ENCODE peak calls at places on chromosomes 11 and 22, in ten cellular contexts. One of them, this sample, is unnamed.

GRCh38 chr11:12433571-12434061 is 56.2 kb downstream of the PARVA start:
- DNase-seq in AG10803: peak
- DNase-seq in fibroblast of lung: peak
- DNase-seq in IMR-90: peak
- DNase-seq in HL-60: no peak
- DNase-seq in GM12865: no peak
- DNase-seq in esophagus muscularis mucosa: peak
- DNase-seq in ovary: no peak
- DNase-seq in K562: no peak
- DNase-seq in spleen: no peak
- DNase-seq in this sample: no peak

GRCh38 chr11:69459848-69460539 is 21.5 kb upstream of the LINC01488 start:
- DNase-seq in AG10803: no peak
- DNase-seq in fibroblast of lung: no peak
- DNase-seq in IMR-90: no peak
- DNase-seq in HL-60: no peak
- DNase-seq in GM12865: no peak
- DNase-seq in esophagus muscularis mucosa: no peak
- DNase-seq in ovary: no peak
- DNase-seq in K562: no peak
- DNase-seq in spleen: no peak
- DNase-seq in this sample: no peak

GRCh38 chr11:2987881-2988280 is 4.2 kb downstream of the NAP1L4 start:
- DNase-seq in AG10803: no peak
- DNase-seq in fibroblast of lung: no peak
- DNase-seq in IMR-90: no peak
- DNase-seq in HL-60: no peak
- DNase-seq in GM12865: peak
- DNase-seq in esophagus muscularis mucosa: no peak
- DNase-seq in ovary: no peak
- DNase-seq in K562: no peak
- DNase-seq in spleen: no peak
- DNase-seq in this sample: no peak

GRCh38 chr22:39808087-39808486 is 85.5 kb downstream of the ENTHD1 start:
- DNase-seq in AG10803: no peak
- DNase-seq in fibroblast of lung: peak
- DNase-seq in IMR-90: peak
- DNase-seq in HL-60: peak
- DNase-seq in GM12865: peak
- DNase-seq in esophagus muscularis mucosa: no peak
- DNase-seq in ovary: no peak
- DNase-seq in K562: no peak
- DNase-seq in spleen: no peak
- DNase-seq in this sample: no peak

GRCh38 chr11:69644962-69645675 is 4.2 kb downstream of the CCND1 start:
- DNase-seq in AG10803: no peak
- DNase-seq in fibroblast of lung: no peak
- DNase-seq in IMR-90: no peak
- DNase-seq in HL-60: no peak
- DNase-seq in GM12865: no peak
- DNase-seq in esophagus muscularis mucosa: no peak
- DNase-seq in ovary: no peak
- DNase-seq in K562: no peak
- DNase-seq in spleen: peak
- DNase-seq in this sample: no peak

GRCh38 chr11:47592970-47593369 is 1.2 kb downstream of the C1QTNF4 start:
- DNase-seq in AG10803: no peak
- DNase-seq in fibroblast of lung: no peak
- DNase-seq in IMR-90: no peak
- DNase-seq in HL-60: no peak
- DNase-seq in GM12865: no peak
- DNase-seq in esophagus muscularis mucosa: no peak
- DNase-seq in ovary: no peak
- DNase-seq in K562: no peak
- DNase-seq in spleen: peak
- DNase-seq in this sample: no peak

GRCh38 chr11:76667856-76668255 is 2.7 kb downstream of the LRRC32 start:
- DNase-seq in AG10803: no peak
- DNase-seq in fibroblast of lung: no peak
- DNase-seq in IMR-90: no peak
- DNase-seq in HL-60: no peak
- DNase-seq in GM12865: no peak
- DNase-seq in esophagus muscularis mucosa: no peak
- DNase-seq in ovary: no peak
- DNase-seq in K562: no peak
- DNase-seq in spleen: peak
- DNase-seq in this sample: no peak

GRCh38 chr11:95991545-95991944 is 67.6 kb upstream of the MTMR2 start:
- DNase-seq in AG10803: peak
- DNase-seq in fibroblast of lung: peak
- DNase-seq in IMR-90: peak
- DNase-seq in HL-60: no peak
- DNase-seq in GM12865: no peak
- DNase-seq in esophagus muscularis mucosa: no peak
- DNase-seq in ovary: no peak
- DNase-seq in K562: no peak
- DNase-seq in spleen: no peak
- DNase-seq in this sample: no peak

GRCh38 chr11:34203377-34203801 is 98.0 kb downstream of the NAT10 start:
- DNase-seq in AG10803: no peak
- DNase-seq in fibroblast of lung: no peak
- DNase-seq in IMR-90: no peak
- DNase-seq in HL-60: no peak
- DNase-seq in GM12865: peak
- DNase-seq in esophagus muscularis mucosa: no peak
- DNase-seq in ovary: no peak
- DNase-seq in K562: no peak
- DNase-seq in spleen: no peak
- DNase-seq in this sample: no peak
- TF ChIP-seq CTCF in AG10803: no peak
- TF ChIP-seq CTCF in fibroblast of lung: no peak
- TF ChIP-seq CTCF in IMR-90: no peak
- TF ChIP-seq CTCF in HL-60: no peak
- TF ChIP-seq CTCF in GM12865: no peak
- TF ChIP-seq CTCF in esophagus muscularis mucosa: no peak
- TF ChIP-seq CTCF in ovary: no peak
- TF ChIP-seq CTCF in K562: no peak
- TF ChIP-seq CTCF in spleen: no peak
- TF ChIP-seq CTCF in this sample: no peak

GRCh38 chr11:118531597-118532084 is 649 bp downstream of the TMEM25 start:
- DNase-seq in AG10803: no peak
- DNase-seq in fibroblast of lung: no peak
- DNase-seq in IMR-90: no peak
- DNase-seq in HL-60: no peak
- DNase-seq in GM12865: no peak
- DNase-seq in esophagus muscularis mucosa: no peak
- DNase-seq in ovary: no peak
- DNase-seq in K562: no peak
- DNase-seq in spleen: no peak
- DNase-seq in this sample: no peak

GRCh38 chr11:118530180-118530682 is 761 bp upstream of the TMEM25 start:
- DNase-seq in AG10803: no peak
- DNase-seq in fibroblast of lung: peak
- DNase-seq in IMR-90: peak
- DNase-seq in HL-60: no peak
- DNase-seq in GM12865: no peak
- DNase-seq in esophagus muscularis mucosa: no peak
- DNase-seq in ovary: no peak
- DNase-seq in K562: peak
- DNase-seq in spleen: no peak
- DNase-seq in this sample: no peak

GRCh38 chr11:118530683-118531596 is at the start of gene TMEM25:
- DNase-seq in AG10803: no peak
- DNase-seq in fibroblast of lung: peak
- DNase-seq in IMR-90: peak
- DNase-seq in HL-60: no peak
- DNase-seq in GM12865: peak
- DNase-seq in esophagus muscularis mucosa: no peak
- DNase-seq in ovary: peak
- DNase-seq in K562: peak
- DNase-seq in spleen: peak
- DNase-seq in this sample: no peak

GRCh38 chr11:118528511-118528910 is 1.2 kb downstream of the TTC36 start:
- DNase-seq in AG10803: no peak
- DNase-seq in fibroblast of lung: no peak
- DNase-seq in IMR-90: no peak
- DNase-seq in HL-60: no peak
- DNase-seq in GM12865: no peak
- DNase-seq in esophagus muscularis mucosa: no peak
- DNase-seq in ovary: no peak
- DNase-seq in K562: no peak
- DNase-seq in spleen: no peak
- DNase-seq in this sample: no peak

DNA sequence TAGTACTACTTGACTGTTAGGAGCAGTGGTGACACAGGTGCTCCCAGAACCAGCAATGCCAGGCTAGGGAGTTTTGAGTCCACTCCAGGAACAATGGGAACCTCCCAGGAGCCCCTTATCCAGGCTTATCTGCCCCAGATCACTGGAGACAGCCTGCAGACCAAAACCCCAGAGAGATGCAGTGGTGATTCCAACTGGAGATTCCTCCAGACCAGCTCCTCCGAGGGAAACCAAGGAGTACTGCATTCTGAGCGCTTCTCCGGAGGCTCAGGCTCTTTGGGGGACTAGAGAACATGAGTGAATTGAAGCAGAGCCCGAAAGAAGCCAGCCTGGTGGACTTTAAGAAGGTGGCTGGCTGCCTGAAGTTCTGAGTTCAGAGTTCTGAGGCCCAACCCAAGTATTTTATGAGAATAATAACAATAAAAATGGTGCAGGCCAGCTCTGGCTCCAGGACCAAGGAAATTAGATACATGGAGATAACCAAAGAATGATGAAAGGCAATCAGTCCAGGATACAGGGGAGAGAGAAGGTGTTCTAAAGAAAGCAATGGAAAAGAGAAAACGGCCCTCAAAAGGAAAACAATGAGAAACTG is 1.3 kb upstream of the TMEM25 start:
- DNase-seq in AG10803: no peak
- DNase-seq in fibroblast of lung: no peak
- DNase-seq in IMR-90: no peak
- DNase-seq in HL-60: no peak
- DNase-seq in GM12865: no peak
- DNase-seq in esophagus muscularis mucosa: no peak
- DNase-seq in ovary: no peak
- DNase-seq in K562: no peak
- DNase-seq in spleen: no peak
- DNase-seq in this sample: no peak
- H3K4me3 ChIP-seq in AG10803: peak
- H3K4me3 ChIP-seq in fibroblast of lung: peak
- H3K4me3 ChIP-seq in IMR-90: no peak
- H3K4me3 ChIP-seq in HL-60: no peak
- H3K4me3 ChIP-seq in GM12865: no peak
- H3K4me3 ChIP-seq in esophagus muscularis mucosa: peak
- H3K4me3 ChIP-seq in ovary: peak
- H3K4me3 ChIP-seq in K562: peak
- H3K4me3 ChIP-seq in spleen: peak
- H3K4me3 ChIP-seq in this sample: no peak

DNA sequence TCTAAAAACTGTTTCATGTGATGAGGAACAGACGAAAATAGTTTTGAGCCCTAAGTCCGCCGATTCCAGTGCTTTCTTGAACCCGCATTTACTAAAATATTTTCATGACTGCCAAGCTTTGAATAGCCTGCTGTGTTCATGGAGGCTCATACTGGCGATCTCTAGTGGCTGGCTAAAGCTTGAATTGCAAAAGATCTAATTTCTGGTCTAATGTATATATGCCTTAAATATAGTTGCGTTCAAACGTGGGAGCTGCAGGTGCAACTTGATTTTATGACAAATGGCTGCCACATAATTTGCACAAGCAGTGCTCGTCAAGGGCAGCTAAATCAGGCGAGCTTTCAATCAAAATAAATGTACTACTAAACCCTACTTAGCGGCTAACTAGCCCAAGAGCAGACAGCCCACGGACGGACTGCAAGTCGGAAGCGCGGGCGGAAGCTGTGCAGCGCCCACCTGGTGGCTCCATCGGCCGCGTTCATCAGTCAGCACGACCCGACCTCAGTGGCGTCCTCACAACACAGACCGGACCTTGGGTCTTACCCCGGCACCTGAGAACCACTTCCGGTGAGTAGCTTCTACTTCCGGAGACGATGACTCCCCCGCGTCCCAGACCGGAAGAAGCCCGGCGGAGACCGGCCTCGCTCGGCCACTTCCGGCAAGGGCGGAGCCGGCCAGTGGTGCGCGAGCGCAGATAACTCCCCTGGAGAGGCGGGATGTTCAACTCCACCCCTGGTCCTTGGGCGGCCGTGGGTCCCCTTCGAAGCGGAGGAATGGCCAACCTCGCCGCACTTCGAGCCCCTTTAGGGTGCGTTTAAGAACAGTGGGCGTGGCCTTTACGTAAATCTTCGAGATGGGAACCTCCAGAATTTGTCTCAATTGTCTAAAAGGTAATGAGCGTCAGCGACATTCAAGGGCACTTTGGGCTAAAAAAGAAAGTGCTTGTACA is 6.1 kb downstream of the RPL27A start:
- DNase-seq in AG10803: peak
- DNase-seq in fibroblast of lung: peak
- DNase-seq in IMR-90: peak
- DNase-seq in HL-60: peak
- DNase-seq in GM12865: peak
- DNase-seq in esophagus muscularis mucosa: peak
- DNase-seq in ovary: peak
- DNase-seq in K562: peak
- DNase-seq in spleen: peak
- DNase-seq in this sample: peak
- TF ChIP-seq CTCF in AG10803: no peak
- TF ChIP-seq CTCF in fibroblast of lung: peak
- TF ChIP-seq CTCF in IMR-90: peak
- TF ChIP-seq CTCF in HL-60: no peak
- TF ChIP-seq CTCF in GM12865: peak
- TF ChIP-seq CTCF in esophagus muscularis mucosa: peak
- TF ChIP-seq CTCF in ovary: no peak
- TF ChIP-seq CTCF in K562: peak
- TF ChIP-seq CTCF in spleen: peak
- TF ChIP-seq CTCF in this sample: no peak

DNA sequence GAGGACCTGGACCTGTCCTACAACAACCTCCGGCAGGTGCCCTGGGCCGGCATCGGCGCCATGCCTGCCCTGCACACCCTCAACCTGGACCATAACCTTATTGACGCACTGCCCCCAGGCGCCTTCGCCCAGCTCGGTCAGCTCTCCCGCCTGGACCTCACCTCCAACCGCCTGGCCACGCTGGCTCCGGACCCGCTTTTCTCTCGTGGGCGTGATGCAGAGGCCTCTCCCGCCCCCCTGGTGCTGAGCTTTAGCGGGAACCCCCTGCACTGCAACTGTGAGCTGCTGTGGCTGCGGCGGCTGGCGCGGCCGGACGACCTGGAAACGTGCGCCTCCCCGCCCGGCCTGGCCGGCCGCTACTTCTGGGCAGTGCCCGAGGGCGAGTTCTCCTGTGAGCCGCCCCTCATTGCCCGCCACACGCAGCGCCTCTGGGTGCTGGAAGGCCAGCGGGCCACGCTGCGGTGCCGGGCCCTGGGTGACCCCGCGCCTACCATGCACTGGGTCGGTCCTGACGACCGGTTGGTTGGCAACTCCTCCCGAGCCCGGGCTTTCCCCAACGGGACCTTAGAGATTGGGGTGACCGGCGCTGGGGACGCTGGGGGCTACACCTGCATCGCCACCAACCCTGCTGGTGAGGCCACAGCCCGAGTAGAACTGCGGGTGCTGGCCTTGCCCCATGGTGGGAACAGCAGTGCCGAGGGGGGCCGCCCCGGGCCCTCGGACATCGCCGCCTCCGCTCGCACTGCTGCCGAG is 1.5 kb downstream of the LRFN4 start:
- DNase-seq in AG10803: no peak
- DNase-seq in fibroblast of lung: no peak
- DNase-seq in IMR-90: no peak
- DNase-seq in HL-60: no peak
- DNase-seq in GM12865: no peak
- DNase-seq in esophagus muscularis mucosa: no peak
- DNase-seq in ovary: no peak
- DNase-seq in K562: no peak
- DNase-seq in spleen: peak
- DNase-seq in this sample: no peak
- H3K4me3 ChIP-seq in AG10803: no peak
- H3K4me3 ChIP-seq in fibroblast of lung: no peak
- H3K4me3 ChIP-seq in IMR-90: no peak
- H3K4me3 ChIP-seq in HL-60: peak
- H3K4me3 ChIP-seq in GM12865: no peak
- H3K4me3 ChIP-seq in esophagus muscularis mucosa: no peak
- H3K4me3 ChIP-seq in ovary: no peak
- H3K4me3 ChIP-seq in K562: peak
- H3K4me3 ChIP-seq in spleen: no peak
- H3K4me3 ChIP-seq in this sample: no peak